ENCODE peak calls at places on chromosome 4, in nine cellular contexts. B is activated CD8-positive, alpha-beta memory T cell treated with anti-CD3 and anti-CD28 coated beads, Interleukin-2, amount 50 U/mL, for 4 hours; M is H4; Q is HCEC 1CT; W is lower lobe of right lung; I is NCI-H1105 treated with DMSO at 0.1 percent for 48 hours; V is cardiac septum; X is cardiac muscle cell; O is stimulated activated CD4-positive, alpha-beta T cell treated with anti-CD3 and anti-CD28 coated beads, Interleukin-4, amount 100 ng/mL, for 48 hours. L is an unnamed sample.

GRCh38 chr4:123554819-123555499 is 158.4 kb downstream of the SPRY1 start:
- DNase-seq in B (no peak), M (peak), Q (no peak), W (no peak), I (no peak), V (no peak), X (peak), O (no peak), L (no peak)

GRCh38 chr4:111631157-111631999 is 513.9 kb upstream of the FAM241A start:
- DNase-seq in B (no peak), M (peak), Q (peak), W (no peak), I (no peak), V (no peak), X (peak), O (no peak), L (no peak)

GRCh38 chr4:147788791-147789190 is 56.9 kb downstream of the ARHGAP10 start:
- DNase-seq in B (no peak), M (no peak), Q (no peak), W (no peak), I (no peak), V (no peak), X (no peak), O (no peak), L (no peak)

GRCh38 chr4:168514249-168514852 is 17.5 kb downstream of the PALLD start:
- DNase-seq in B (no peak), M (no peak), Q (peak), W (no peak), I (peak), V (no peak), X (peak), O (no peak), L (no peak)

GRCh38 chr4:11565899-11566298 is 137.2 kb upstream of the HS3ST1 start:
- DNase-seq in B (no peak), M (no peak), Q (no peak), W (no peak), I (no peak), V (no peak), X (no peak), O (no peak), L (no peak)

GRCh38 chr4:73417342-73417741 is 13.3 kb downstream of the ALB start:
- DNase-seq in B (no peak), M (no peak), Q (no peak), W (no peak), I (no peak), V (no peak), X (no peak), O (no peak), L (no peak)

GRCh38 chr4:161448550-161449180 is 715.1 kb downstream of the FSTL5 start:
- DNase-seq in B (no peak), M (no peak), Q (no peak), W (no peak), I (no peak), V (no peak), X (no peak), O (no peak), L (no peak)

GRCh38 chr4:2042207-2042946 is 16.8 kb upstream of the NAT8L start:
- DNase-seq in B (peak), M (no peak), Q (no peak), W (peak), I (no peak), V (peak), X (no peak), O (peak), L (no peak)

GRCh38 chr4:174461438-174462106 is 60.7 kb downstream of the HPGD start:
- DNase-seq in B (no peak), M (peak), Q (no peak), W (no peak), I (peak), V (no peak), X (peak), O (no peak), L (no peak)

GRCh38 chr4:25043548-25043947 is 12.8 kb upstream of the LGI2 start:
- DNase-seq in B (no peak), M (no peak), Q (no peak), W (peak), I (no peak), V (no peak), X (no peak), O (no peak), L (no peak)

GRCh38 chr4:147334478-147334877 is 146.4 kb upstream of the EDNRA start:
- DNase-seq in B (no peak), M (no peak), Q (peak), W (no peak), I (no peak), V (no peak), X (peak), O (no peak), L (no peak)

L was measured in mesothelial cell of epicardium.